ENCODE peak calls at places on chromosomes 12 and 14, in five cellular contexts. Q is spleen, I is HepG2, N is gastrocnemius medialis, Z is uterus. O is an unnamed sample.
A peak's percentile ranks its signal among the peaks of the same experiment; 100 is the strongest.

GRCh38 chr12:84842406-84843013 is 70.1 kb downstream of the SLC6A15 start:
- DNase-seq in Q (no peak), I (peak; percentile 16), N (no peak), Z (no peak), O (peak; percentile 21)

GRCh38 chr14:91839754-91840153 is 27.6 kb downstream of the TC2N start:
- DNase-seq in I (no peak), Z (no peak), Q (no peak), N (no peak), O (no peak)

GRCh38 chr14:99509871-99510555 is 28.8 kb downstream of the CCNK start:
- DNase-seq in Z (no peak), I (no peak), N (no peak), Q (peak; percentile 72), O (no peak)

GRCh38 chr12:122031342-122032216 is 9.9 kb downstream of the BCL7A start:
- DNase-seq in Z (no peak), I (no peak), Q (no peak), N (no peak), O (peak; percentile 50)

GRCh38 chr12:27937768-27938167 is 34.8 kb downstream of the PTHLH start:
- DNase-seq in Z (no peak), I (no peak), Q (no peak), N (no peak), O (no peak)

GRCh38 chr12:42742691-42743090 is 153.1 kb upstream of the PRICKLE1 start:
- DNase-seq in Z (no peak), N (no peak), I (no peak), Q (no peak), O (no peak)

GRCh38 chr14:61950340-61950739 is 188.1 kb downstream of the SNAPC1 start:
- DNase-seq in Z (no peak), Q (no peak), I (no peak), N (no peak), O (no peak)

GRCh38 chr14:24941719-24942118 is 108.2 kb downstream of the STXBP6 start:
- DNase-seq in Z (no peak), Q (no peak), I (no peak), N (no peak), O (no peak)

GRCh38 chr12:12976366-12976765 is 23.7 kb downstream of the HEBP1 start:
- DNase-seq in I (no peak), Z (peak; percentile 63), N (no peak), Q (no peak), O (no peak)

GRCh38 chr14:28406181-28406580 is 360.4 kb upstream of the FOXG1 start:
- DNase-seq in I (no peak), Z (no peak), N (no peak), Q (no peak), O (no peak)

GRCh38 chr12:63103489-63104131 is 47.4 kb downstream of the AVPR1A start:
- DNase-seq in Q (no peak), N (no peak), Z (no peak), I (peak; percentile 15), O (no peak)

GRCh38 chr12:118010903-118011302 is 5.6 kb upstream of the RFC5 start:
- DNase-seq in N (no peak), Z (no peak), Q (no peak), I (no peak), O (no peak)

GRCh38 chr14:101553931-101554330 is 7.4 kb upstream of the DIO3 start:
- DNase-seq in N (no peak), Z (no peak), Q (no peak), I (no peak), O (no peak)

GRCh38 chr12:94147991-94148840 is at the start of gene PLXNC1:
- DNase-seq in Q (peak; percentile 96), Z (peak; percentile 46), N (no peak), I (no peak), O (peak; percentile 71)

GRCh38 chr14:66403183-66403582 is 83.0 kb upstream of the CCDC196 start:
- DNase-seq in Z (no peak), I (peak; percentile 40), N (no peak), Q (no peak), O (no peak)

GRCh38 chr14:71932229-71932951 is at the start of gene RGS6:
- DNase-seq in N (no peak), Z (no peak), I (peak; percentile 1), Q (no peak), O (peak; percentile 46)

GRCh38 chr14:59294662-59294992 is 106.2 kb downstream of the DAAM1 start:
- DNase-seq in N (no peak), I (no peak), Z (no peak), Q (no peak), O (no peak)

GRCh38 chr12:53938276-53939140 is at the start of gene HOXC13:
- DNase-seq in Z (no peak), Q (no peak), N (peak; percentile 64), I (peak; percentile 33), O (peak; percentile 92)

GRCh38 chr12:107560906-107561285 is 124.7 kb upstream of the PWP1 start:
- DNase-seq in I (no peak), Z (no peak), N (no peak), Q (no peak), O (no peak)

GRCh38 chr14:68312884-68313725 is 479.8 kb downstream of the ZFP36L1 start:
- DNase-seq in I (no peak), Q (no peak), Z (no peak), N (no peak), O (no peak)

DNA sequence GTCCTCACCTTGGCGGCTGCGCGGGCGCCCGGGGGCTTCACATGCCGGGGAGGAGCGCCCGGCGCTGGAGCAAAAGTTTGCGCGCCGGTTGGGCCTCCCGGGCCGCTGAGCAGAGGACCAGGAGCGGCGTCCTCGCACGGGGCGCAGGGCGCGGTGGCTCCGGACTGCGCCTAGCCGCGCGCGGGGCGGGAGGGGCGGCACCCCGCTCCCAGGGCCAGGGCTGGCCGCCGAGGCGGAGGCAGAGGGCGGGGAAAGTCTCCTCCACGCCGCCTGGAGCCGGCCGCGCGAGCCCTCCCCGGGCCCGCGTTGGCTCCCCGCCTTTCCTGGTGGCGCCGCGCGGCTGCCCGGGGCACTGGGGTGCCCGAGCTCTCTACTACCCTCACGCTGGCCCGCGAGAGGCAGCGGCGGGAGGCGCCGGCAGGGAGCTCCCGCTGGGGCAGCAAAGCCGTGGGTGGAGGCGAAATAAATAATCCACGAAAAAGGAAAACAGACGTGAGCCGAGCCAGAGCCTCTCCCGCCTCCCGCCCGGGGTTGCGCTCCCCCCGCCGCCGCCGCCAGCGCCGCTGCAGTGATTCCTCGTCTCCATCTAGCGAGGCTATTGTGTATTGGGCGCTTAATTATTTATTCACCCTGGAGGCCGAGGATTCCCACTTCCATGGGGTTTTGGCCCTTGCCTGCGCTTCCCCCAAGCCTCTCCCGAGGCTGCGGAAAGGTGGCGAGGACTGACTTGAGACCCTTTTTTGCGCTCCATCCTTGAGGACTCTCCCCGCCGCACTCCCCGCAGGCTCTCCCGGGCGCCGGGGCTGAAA is 476 bp upstream of the PRIMA1 start:
- DNase-seq in Q (no peak), I (no peak), Z (peak; percentile 74), N (no peak), O (peak; percentile 29)
- TF ChIP-seq POLR2A in Q (no peak), I (peak; percentile 46), Z (peak; percentile 10), N (no peak), O (no peak)

GRCh38 chr12:108644743-108645120 is 11.0 kb upstream of the SELPLG start:
- DNase-seq in Z (no peak), Q (no peak), N (no peak), I (no peak), O (no peak)

GRCh38 chr12:108642269-108642870 is 8.7 kb upstream of the SELPLG start:
- DNase-seq in N (no peak), I (no peak), Z (no peak), Q (peak; percentile 50), O (no peak)

GRCh38 chr12:108642899-108643654 is 9.4 kb upstream of the SELPLG start:
- DNase-seq in Z (no peak), I (no peak), Q (no peak), N (no peak), O (no peak)

GRCh38 chr12:108645686-108646596 is 12.2 kb upstream of the SELPLG start:
- DNase-seq in N (no peak), Q (no peak), Z (no peak), I (no peak), O (no peak)

GRCh38 chr12:108643941-108644742 is 10.4 kb upstream of the SELPLG start:
- DNase-seq in N (peak; percentile 53), Z (peak; percentile 73), Q (peak; percentile 69), I (no peak), O (peak; percentile 37)
- TF ChIP-seq POLR2A in N (no peak), Z (no peak), Q (no peak), I (no peak), O (no peak)

GRCh38 chr12:14841761-14842160 is 1.6 kb downstream of the ART4 start:
- DNase-seq in I (peak; percentile 85), Z (peak; percentile 54), N (peak; percentile 31), Q (no peak), O (no peak)
- TF ChIP-seq POLR2A in I (peak; percentile 47), Z (no peak), N (no peak), Q (no peak), O (no peak)

DNA sequence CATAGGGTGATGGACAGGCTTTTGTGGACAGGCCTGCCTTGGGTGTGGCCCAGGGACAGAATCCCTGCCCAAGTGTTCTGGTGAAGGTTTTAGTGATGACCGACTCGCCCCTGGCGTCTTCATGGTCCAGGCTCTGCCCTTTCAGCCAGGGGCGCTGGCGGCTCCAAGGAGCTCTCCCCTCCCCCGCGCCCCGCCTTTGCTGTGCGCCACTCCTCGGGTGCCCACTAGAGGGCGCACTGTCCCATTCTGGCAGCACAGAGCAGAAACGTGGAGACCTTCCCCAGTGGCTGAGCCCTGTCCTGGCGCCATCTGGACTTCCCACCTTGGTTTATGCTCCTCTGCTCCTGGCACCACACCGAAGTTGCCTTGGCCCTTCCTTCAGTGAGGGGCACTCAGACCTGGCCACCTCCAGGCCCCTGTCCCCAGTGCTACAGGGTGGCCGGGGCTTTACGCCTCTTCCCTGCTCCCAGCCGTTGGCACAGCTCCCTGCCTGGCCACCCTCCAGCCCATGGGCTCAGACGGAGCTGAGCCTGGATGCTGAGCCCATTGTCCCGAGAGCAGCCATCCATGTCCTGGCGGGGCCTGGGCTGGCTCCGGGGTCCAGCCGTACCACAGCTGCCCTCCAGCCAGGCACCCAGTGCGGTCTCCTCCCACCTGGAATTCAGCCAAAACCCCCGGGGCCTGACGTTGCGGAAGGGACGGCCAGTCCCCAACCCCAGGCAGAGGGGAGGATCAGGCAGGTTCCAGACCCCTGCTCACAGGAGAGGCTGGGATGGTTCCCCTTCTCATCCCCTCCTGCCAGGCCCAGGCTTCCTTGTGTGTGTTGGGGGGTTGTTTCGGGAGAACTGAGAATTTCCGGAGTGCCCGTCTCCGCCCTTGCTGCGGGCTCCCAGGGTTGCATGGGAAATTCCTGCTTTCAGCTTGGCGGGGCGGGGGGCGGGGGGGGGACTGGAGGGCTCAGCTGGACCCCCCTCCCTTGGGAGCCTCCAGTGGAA is 5.6 kb upstream of the CRIP1 start:
- DNase-seq in Q (peak; percentile 96), I (peak; percentile 67), Z (peak; percentile 88), N (peak; percentile 62), O (peak; percentile 90)
- TF ChIP-seq POLR2A in Q (no peak), I (no peak), Z (no peak), N (no peak), O (no peak)

GRCh38 chr12:65720136-65720535 is 104.1 kb upstream of the HMGA2 start:
- DNase-seq in N (no peak), Q (no peak), I (no peak), Z (no peak), O (no peak)
- TF ChIP-seq POLR2A in N (no peak), Q (no peak), I (no peak), Z (no peak), O (no peak)

GRCh38 chr14:75279153-75279738 is 618 bp downstream of the FOS start:
- DNase-seq in Q (peak; percentile 89), Z (peak; percentile 75), I (no peak), N (peak; percentile 41), O (peak; percentile 94)
- TF ChIP-seq POLR2A in Q (peak; percentile 15), Z (peak; percentile 47), I (no peak), N (no peak), O (peak; percentile 4)